ENCODE peak calls at places on chromosome 21, in seven cellular contexts. N is hippocampal formation; O is renal cortical epithelial cell; W is CD8-positive, alpha-beta T cell; D is fibroblast of pulmonary artery; M is fibroblast of lung; K is occipital lobe. R is an unnamed sample.

GRCh38 chr21:29953072-29953471 is 13.3 kb upstream of the GRIK1 start:
- DNase-seq in N (no peak), D (no peak), O (no peak), W (no peak), K (no peak), M (no peak), R (no peak)

GRCh38 chr21:35508389-35508888 is 459.3 kb upstream of the RUNX1 start:
- DNase-seq in K (no peak), O (peak; percentile 39), N (peak; percentile 27), M (peak; percentile 72), W (no peak), D (peak; percentile 91), R (peak; percentile 20)

GRCh38 chr21:43196789-43197188 is 28.0 kb downstream of the CRYAA start:
- DNase-seq in O (peak; percentile 54), K (no peak), M (no peak), W (peak; percentile 27), N (no peak), D (peak; percentile 48), R (peak; percentile 7)

GRCh38 chr21:45041351-45041805 is 33.0 kb upstream of the ADARB1 start:
- DNase-seq in N (no peak), O (peak; percentile 67), W (no peak), K (no peak), M (peak; percentile 40), D (peak; percentile 85), R (no peak)

GRCh38 chr21:38420140-38420539 is 78.1 kb downstream of the ERG start:
- DNase-seq in K (no peak), N (no peak), M (no peak), D (no peak), O (no peak), W (no peak), R (no peak)

GRCh38 chr21:27526451-27526850 is 559.6 kb upstream of the ADAMTS5 start:
- DNase-seq in D (no peak), K (no peak), N (no peak), O (no peak), M (no peak), W (no peak), R (peak; percentile 25)

GRCh38 chr21:37087188-37087587 is 14.1 kb downstream of the TTC3 start:
- DNase-seq in N (no peak), O (peak; percentile 47), W (no peak), K (no peak), D (peak; percentile 77), M (peak; percentile 71), R (peak; percentile 29)

GRCh38 chr21:26686278-26686677 is 113.2 kb upstream of the CYYR1 start:
- DNase-seq in N (no peak), M (no peak), O (peak; percentile 57), K (no peak), W (no peak), D (peak; percentile 21), R (peak; percentile 78)

GRCh38 chr21:41536076-41536826 is 28.3 kb upstream of the TMPRSS2 start:
- DNase-seq in D (no peak), W (no peak), O (no peak), M (no peak), K (no peak), N (no peak), R (peak; percentile 18)

GRCh38 chr21:21111309-21111920 is 113.2 kb downstream of the NCAM2 start:
- DNase-seq in M (no peak), D (no peak), K (no peak), N (no peak), W (no peak), O (no peak), R (no peak)

GRCh38 chr21:46111193-46111571 is 13.3 kb downstream of the COL6A2 start:
- DNase-seq in K (no peak), M (no peak), O (no peak), D (no peak), W (peak; percentile 29), N (no peak), R (no peak)

GRCh38 chr21:38942617-38943245 is 137.0 kb downstream of the ETS2 start:
- DNase-seq in K (peak; percentile 29), D (no peak), N (no peak), M (no peak), W (no peak), O (no peak), R (no peak)

GRCh38 chr21:32779983-32780382 is 8.4 kb upstream of the PAXBP1 start:
- DNase-seq in N (no peak), M (no peak), D (no peak), W (no peak), K (no peak), O (no peak), R (no peak)